ENCODE peak calls at places on chromosomes 5 and 9, in ten cellular contexts. S is tibial artery, G is GM12865, X is GM12864, C is colonic mucosa, R is AG04449, J is neural crest cell, E is pancreas, H is cardiac muscle cell, U is lower leg skin. D is an unnamed sample.

GRCh38 chr9:34989946-34990635 is 546 bp downstream of the DNAJB5 start:
- DNase-seq in S (peak; percentile 74), C (peak; percentile 53), H (peak; percentile 64), G (peak; percentile 46), E (peak; percentile 64), U (no peak), R (no peak), X (no peak), J (peak; percentile 64), D (peak; percentile 60)

GRCh38 chr5:131794596-131794995 is 2.2 kb downstream of the FNIP1 start:
- DNase-seq in S (no peak), U (no peak), G (peak; percentile 33), H (no peak), E (no peak), J (no peak), R (no peak), X (no peak), C (no peak), D (peak; percentile 29)

GRCh38 chr9:27377811-27378345 is 80.9 kb upstream of the EQTN start:
- DNase-seq in C (no peak), G (peak; percentile 76), R (no peak), U (no peak), S (no peak), H (no peak), J (no peak), E (no peak), X (peak; percentile 71), D (peak; percentile 36)

GRCh38 chr5:95962785-95963184 is 1.1 kb upstream of the ELL2 start:
- DNase-seq in E (no peak), R (no peak), U (no peak), H (peak; percentile 45), X (no peak), G (no peak), J (no peak), C (no peak), S (no peak), D (no peak)

GRCh38 chr9:108983885-108984284 is 29.4 kb downstream of the CTNNAL1 start:
- DNase-seq in U (no peak), C (no peak), E (no peak), S (no peak), H (no peak), R (no peak), X (no peak), G (no peak), J (no peak), D (no peak)

GRCh38 chr9:116147821-116148220 is 5.8 kb upstream of the PAPPA start:
- DNase-seq in J (no peak), X (no peak), U (no peak), G (no peak), H (no peak), S (no peak), C (no peak), R (no peak), E (no peak), D (no peak)

GRCh38 chr5:88875609-88876234 is 7.3 kb downstream of the MEF2C start:
- DNase-seq in E (no peak), G (peak; percentile 66), S (no peak), C (no peak), X (no peak), H (peak; percentile 28), U (no peak), R (no peak), J (no peak), D (no peak)

GRCh38 chr5:180641566-180641900 is 7.9 kb downstream of the FLT4 start:
- DNase-seq in R (no peak), U (no peak), C (no peak), G (no peak), X (no peak), J (no peak), H (no peak), E (no peak), S (no peak), D (no peak)

GRCh38 chr9:92971121-92971520 is 23.8 kb downstream of the FGD3 start:
- DNase-seq in E (no peak), J (no peak), S (no peak), H (no peak), U (no peak), X (no peak), G (no peak), C (no peak), R (no peak), D (no peak)

GRCh38 chr9:12538842-12539584 is 154.2 kb upstream of the TYRP1 start:
- DNase-seq in E (peak; percentile 49), C (no peak), S (no peak), J (no peak), R (no peak), H (peak; percentile 20), G (no peak), U (no peak), X (no peak), D (no peak)

DNA sequence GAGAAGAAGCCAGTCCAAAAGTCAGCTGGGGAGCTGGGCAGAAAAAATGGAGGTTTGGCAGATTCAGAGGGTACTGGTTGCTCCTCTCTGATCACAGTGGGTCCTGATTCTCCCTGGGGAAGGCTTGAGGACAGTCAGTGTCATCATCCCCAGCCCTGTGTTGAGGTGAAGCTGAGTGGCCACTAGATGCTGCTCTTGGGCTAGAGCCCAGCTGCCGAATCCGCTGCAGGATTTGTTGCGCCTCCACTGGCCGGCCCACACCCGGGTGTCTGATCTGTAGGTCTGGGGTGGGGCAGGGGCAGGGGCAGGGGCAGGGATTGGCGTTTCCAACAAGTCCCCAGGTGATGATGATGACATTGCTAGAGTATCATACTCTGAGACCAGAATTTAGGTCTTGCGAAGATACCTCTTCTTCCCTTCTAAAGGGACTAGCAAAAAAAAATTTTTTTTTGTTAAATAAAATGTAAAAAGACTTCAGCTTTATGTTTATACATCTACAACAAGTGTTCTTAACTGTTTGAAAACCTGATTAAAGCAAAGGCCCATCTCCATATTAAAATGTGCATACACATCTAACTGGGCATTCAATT is 106.8 kb downstream of the PDE6A start:
- DNase-seq in X (no peak), S (no peak), U (no peak), R (no peak), J (peak; percentile 61), E (no peak), G (peak; percentile 18), C (peak; percentile 63), H (peak; percentile 77), D (peak; percentile 64)
- TF ChIP-seq CTCF in X (peak; percentile 45), S (peak; percentile 58), U (no peak), R (peak; percentile 97), J (peak; percentile 77), E (peak; percentile 10), G (peak; percentile 26), C (peak; percentile 51), H (peak; percentile 87), D (peak; percentile 37)

GRCh38 chr5:77960863-77961396 is 184.8 kb upstream of the TBCA start:
- DNase-seq in C (no peak), H (no peak), E (no peak), J (no peak), G (no peak), X (no peak), U (no peak), S (no peak), R (no peak), D (no peak)
- TF ChIP-seq CTCF in C (no peak), H (no peak), E (no peak), J (no peak), G (no peak), X (no peak), U (no peak), S (no peak), R (no peak), D (no peak)

GRCh38 chr9:105633373-105633772 is 28.9 kb upstream of the TAL2 start:
- DNase-seq in G (no peak), C (no peak), S (no peak), E (no peak), X (no peak), U (no peak), R (no peak), J (no peak), H (no peak), D (no peak)

GRCh38 chr9:105632807-105633206 is 29.4 kb upstream of the TAL2 start:
- DNase-seq in X (no peak), U (no peak), J (no peak), H (no peak), C (no peak), S (no peak), R (no peak), G (no peak), E (no peak), D (no peak)

GRCh38 chr9:105636331-105636730 is 25.9 kb upstream of the TAL2 start:
- DNase-seq in U (no peak), J (no peak), C (no peak), S (no peak), X (no peak), G (no peak), H (no peak), E (no peak), R (no peak), D (no peak)

GRCh38 chr9:105639936-105640335 is 22.3 kb upstream of the TAL2 start:
- DNase-seq in S (no peak), U (no peak), E (no peak), H (no peak), G (no peak), C (no peak), J (no peak), R (no peak), X (no peak), D (no peak)

DNA sequence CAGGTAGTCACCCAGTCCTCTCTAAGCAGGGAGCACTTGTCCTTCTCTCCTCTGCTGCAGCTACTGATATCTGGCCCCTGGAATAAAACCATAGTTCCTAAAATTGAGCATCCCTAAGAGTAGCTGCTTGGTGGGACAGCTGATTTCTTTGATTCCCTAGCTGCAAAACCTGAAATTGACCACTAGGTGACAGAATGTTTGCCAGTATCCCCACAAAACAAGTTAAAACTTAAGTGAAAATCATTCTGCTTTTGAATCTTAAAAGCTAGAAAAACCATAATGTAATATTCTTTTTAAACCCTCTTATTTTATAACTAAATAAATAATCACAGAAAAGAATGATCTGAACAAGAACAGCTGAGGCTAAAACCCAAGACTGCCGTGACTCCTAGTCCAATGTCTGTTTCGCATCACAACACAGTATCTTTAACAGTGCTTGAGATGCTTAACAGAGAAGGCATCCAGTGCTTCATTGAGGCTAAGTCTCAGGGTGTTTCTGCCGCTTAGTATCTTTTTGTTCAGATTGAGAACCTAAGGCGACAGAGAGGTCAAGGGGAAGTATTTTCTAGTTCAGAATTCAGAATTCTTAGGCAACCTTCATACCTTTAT is 24.4 kb upstream of the TAL2 start:
- DNase-seq in X (no peak), G (no peak), H (peak; percentile 7), J (no peak), R (no peak), U (no peak), S (no peak), C (no peak), E (no peak), D (no peak)
- TF ChIP-seq CTCF in X (peak; percentile 61), G (peak; percentile 52), H (peak; percentile 53), J (peak; percentile 66), R (peak; percentile 26), U (no peak), S (no peak), C (peak; percentile 43), E (no peak), D (peak; percentile 53)

DNA sequence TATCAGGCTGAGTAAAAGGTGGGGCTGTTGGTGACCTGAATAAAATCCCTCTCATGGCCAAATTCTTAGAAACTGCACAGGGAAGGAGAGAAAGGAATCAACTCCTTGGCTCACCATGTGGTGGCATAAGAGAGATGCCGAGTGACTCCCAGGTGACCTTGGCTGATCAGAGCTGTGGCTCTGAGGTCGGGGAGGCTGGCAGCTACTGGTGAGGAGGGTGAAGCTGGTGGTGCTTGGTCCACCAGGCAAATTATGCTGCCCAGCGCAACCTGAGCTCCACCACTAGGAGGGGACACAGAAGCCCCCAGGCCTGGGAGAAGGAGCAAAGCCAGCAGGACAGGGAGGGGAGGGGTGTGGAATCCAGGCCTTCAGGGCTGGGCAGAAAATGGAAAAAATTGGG is 111.2 kb upstream of the IL12B start:
- DNase-seq in G (peak; percentile 38), H (no peak), C (no peak), U (no peak), S (no peak), J (peak; percentile 4), X (no peak), R (no peak), E (no peak), D (no peak)
- TF ChIP-seq CTCF in G (peak; percentile 16), H (peak; percentile 2), C (no peak), U (no peak), S (no peak), J (peak; percentile 43), X (peak; percentile 18), R (peak; percentile 17), E (no peak), D (peak; percentile 6)